ENCODE peak calls at places on chromosomes 7 and 10, in nine cellular contexts. V, C, T, E, S, R, Z, Y and D are unnamed samples.

GRCh38 chr7:108009873-108010272 is 6.9 kb upstream of the LAMB1 start:
- DNase-seq in C (no peak), S (no peak), V (no peak), E (peak), Y (no peak), R (no peak), T (no peak), Z (no peak), D (peak)

GRCh38 chr10:22339761-22340361 is 5.4 kb upstream of the SPAG6 start:
- DNase-seq in Y (no peak), S (no peak), C (no peak), R (no peak), V (no peak), E (no peak), Z (no peak), T (no peak), D (peak)

GRCh38 chr10:5619366-5620211 is 46.8 kb downstream of the ASB13 start:
- DNase-seq in Z (no peak), T (peak), Y (no peak), R (no peak), E (no peak), V (no peak), S (no peak), C (no peak), D (no peak)

GRCh38 chr7:141511370-141512335 is 39.6 kb upstream of the AGK start:
- DNase-seq in S (no peak), C (no peak), T (no peak), Y (peak), R (peak), V (no peak), Z (no peak), E (no peak), D (no peak)

GRCh38 chr7:144671429-144671828 is 164.4 kb downstream of the TPK1 start:
- DNase-seq in Y (no peak), S (no peak), C (no peak), V (no peak), E (no peak), T (no peak), R (no peak), Z (no peak), D (no peak)

GRCh38 chr7:107938448-107939250 is 47.7 kb downstream of the DLD start:
- DNase-seq in E (no peak), C (no peak), Y (no peak), T (no peak), R (no peak), V (no peak), S (no peak), Z (no peak), D (no peak)

GRCh38 chr10:22713853-22714523 is 390 bp downstream of the PIP4K2A start:
- DNase-seq in R (peak), Z (no peak), Y (peak), C (no peak), E (peak), S (peak), T (no peak), V (no peak), D (no peak)

GRCh38 chr7:108094933-108095710 is 35.0 kb downstream of the LAMB4 start:
- DNase-seq in E (peak), R (no peak), S (no peak), Y (no peak), T (peak), C (no peak), Z (peak), V (no peak), D (peak)

GRCh38 chr7:155392726-155393570 is 65.0 kb upstream of the EN2 start:
- DNase-seq in Y (no peak), V (no peak), C (no peak), T (no peak), E (peak), Z (no peak), R (no peak), S (no peak), D (no peak)

GRCh38 chr7:148437043-148437442 is 153.5 kb upstream of the C7orf33 start:
- DNase-seq in V (no peak), E (no peak), Y (no peak), S (no peak), C (no peak), T (no peak), R (no peak), Z (no peak), D (no peak)

GRCh38 chr7:738723-739454 is 11.8 kb upstream of the PRKAR1B start:
- DNase-seq in E (no peak), S (no peak), R (no peak), C (no peak), Z (no peak), T (no peak), V (no peak), Y (no peak), D (no peak)

GRCh38 chr10:124367414-124367813 is 51.3 kb downstream of the OAT start:
- DNase-seq in R (no peak), V (no peak), Y (no peak), S (no peak), C (no peak), Z (no peak), T (no peak), E (no peak), D (no peak)

GRCh38 chr7:112869111-112869774 is 79.0 kb upstream of the TMEM168 start:
- DNase-seq in C (peak), V (no peak), E (peak), Z (no peak), S (peak), Y (peak), R (peak), T (peak), D (peak)

GRCh38 chr7:114109299-114109698 is 190.5 kb upstream of the PPP1R3A start:
- DNase-seq in T (no peak), Y (no peak), S (no peak), Z (no peak), R (no peak), E (no peak), C (no peak), V (no peak), D (no peak)

GRCh38 chr10:122777515-122778059 is 68.1 kb downstream of the CUZD1 start:
- DNase-seq in T (no peak), C (no peak), E (no peak), Y (no peak), V (no peak), R (no peak), S (no peak), Z (no peak), D (no peak)

GRCh38 chr7:40506158-40506557 is 371.4 kb downstream of the SUGCT start:
- DNase-seq in Z (no peak), E (no peak), Y (no peak), C (no peak), T (peak), S (no peak), V (no peak), R (no peak), D (peak)

GRCh38 chr10:103534621-103535498 is 41.4 kb downstream of the NEURL1 start:
- DNase-seq in C (no peak), E (no peak), T (no peak), Y (no peak), V (no peak), R (no peak), S (no peak), Z (no peak), D (no peak)

GRCh38 chr7:41245916-41246315 is 457.0 kb downstream of the INHBA start:
- DNase-seq in V (no peak), E (no peak), S (no peak), T (no peak), Y (no peak), Z (no peak), R (no peak), C (no peak), D (no peak)

GRCh38 chr7:157267956-157268355 is 68.8 kb upstream of the DNAJB6 start:
- DNase-seq in S (no peak), C (no peak), Y (no peak), R (no peak), T (no peak), Z (no peak), E (no peak), V (no peak), D (no peak)

GRCh38 chr7:104980969-104981670 is 32.9 kb upstream of the KMT2E start:
- DNase-seq in Z (no peak), C (peak), S (no peak), T (peak), V (no peak), R (no peak), Y (no peak), E (peak), D (peak)

GRCh38 chr7:150805864-150806263 is 5.3 kb downstream of the TMEM176A start:
- DNase-seq in S (no peak), R (no peak), C (no peak), V (no peak), Z (no peak), T (no peak), Y (no peak), E (no peak), D (no peak)

GRCh38 chr7:77837275-77837674 is 38.7 kb downstream of the PHTF2 start:
- DNase-seq in Z (no peak), S (no peak), Y (no peak), R (no peak), C (no peak), E (no peak), V (no peak), T (no peak), D (no peak)

GRCh38 chr10:13750299-13751190 is 163.8 kb downstream of the PRPF18 start:
- DNase-seq in E (no peak), V (no peak), Z (no peak), R (no peak), C (no peak), S (no peak), T (no peak), Y (no peak), D (peak)

GRCh38 chr10:110931769-110932381 is 12.5 kb downstream of the SHOC2 start:
- DNase-seq in Z (no peak), E (no peak), C (no peak), Y (no peak), S (no peak), R (no peak), V (no peak), T (no peak), D (no peak)

GRCh38 chr10:78672898-78673297 is 395.9 kb upstream of the ZMIZ1 start:
- DNase-seq in E (peak), C (no peak), S (no peak), Y (no peak), V (no peak), R (no peak), Z (no peak), T (peak), D (peak)

GRCh38 chr7:157497367-157497743 is 160.6 kb downstream of the DNAJB6 start:
- DNase-seq in Z (no peak), C (no peak), T (no peak), E (no peak), S (no peak), Y (no peak), V (no peak), R (no peak), D (no peak)

GRCh38 chr7:76073335-76073990 is 25.6 kb downstream of the MDH2 start:
- DNase-seq in E (no peak), C (no peak), V (no peak), S (no peak), T (no peak), R (no peak), Z (no peak), Y (peak), D (no peak)